ENCODE peak calls at places on chromosome 12, in nine cellular contexts. One of them, this sample, is unnamed.

GRCh38 chr12:88650715-88651114 is 70.4 kb upstream of the KITLG start:
- DNase-seq in mucosa of gallbladder: no peak
- DNase-seq in HAP-1: no peak
- DNase-seq in stimulated activated CD8-positive, alpha-beta memory T cell treated with anti-CD3 and anti-CD28 coated beads, Interleukin-2, amount 100 ng/mL, for 1 hour: no peak
- DNase-seq in NCI-H1092 treated with DMSO at 0.1 percent for 48 hours: no peak
- DNase-seq in skeletal muscle cell: peak
- DNase-seq in left cardiac atrium: no peak
- DNase-seq in GDM1: no peak
- DNase-seq in suprapubic skin: no peak
- DNase-seq in this sample: no peak

GRCh38 chr12:4987076-4987775 is 56.5 kb upstream of the KCNA5 start:
- DNase-seq in NCI-H1092 treated with DMSO at 0.1 percent for 48 hours: peak
- DNase-seq in HAP-1: no peak
- DNase-seq in mucosa of gallbladder: no peak
- DNase-seq in skeletal muscle cell: no peak
- DNase-seq in GDM1: no peak
- DNase-seq in left cardiac atrium: no peak
- DNase-seq in suprapubic skin: no peak
- DNase-seq in stimulated activated CD8-positive, alpha-beta memory T cell treated with anti-CD3 and anti-CD28 coated beads, Interleukin-2, amount 100 ng/mL, for 1 hour: no peak
- DNase-seq in this sample: no peak

GRCh38 chr12:53078425-53079225 is 565 bp downstream of the SPRYD3 start:
- DNase-seq in HAP-1: no peak
- DNase-seq in mucosa of gallbladder: no peak
- DNase-seq in skeletal muscle cell: no peak
- DNase-seq in left cardiac atrium: no peak
- DNase-seq in stimulated activated CD8-positive, alpha-beta memory T cell treated with anti-CD3 and anti-CD28 coated beads, Interleukin-2, amount 100 ng/mL, for 1 hour: no peak
- DNase-seq in suprapubic skin: no peak
- DNase-seq in GDM1: no peak
- DNase-seq in NCI-H1092 treated with DMSO at 0.1 percent for 48 hours: no peak
- DNase-seq in this sample: no peak

GRCh38 chr12:95815635-95816212 is 25.2 kb upstream of the NTN4 start:
- DNase-seq in HAP-1: peak
- DNase-seq in stimulated activated CD8-positive, alpha-beta memory T cell treated with anti-CD3 and anti-CD28 coated beads, Interleukin-2, amount 100 ng/mL, for 1 hour: no peak
- DNase-seq in mucosa of gallbladder: no peak
- DNase-seq in left cardiac atrium: no peak
- DNase-seq in skeletal muscle cell: no peak
- DNase-seq in NCI-H1092 treated with DMSO at 0.1 percent for 48 hours: peak
- DNase-seq in suprapubic skin: no peak
- DNase-seq in GDM1: no peak
- DNase-seq in this sample: no peak

GRCh38 chr12:10501031-10501430 is 4.7 kb upstream of the EIF2S3B start:
- DNase-seq in stimulated activated CD8-positive, alpha-beta memory T cell treated with anti-CD3 and anti-CD28 coated beads, Interleukin-2, amount 100 ng/mL, for 1 hour: no peak
- DNase-seq in skeletal muscle cell: no peak
- DNase-seq in NCI-H1092 treated with DMSO at 0.1 percent for 48 hours: peak
- DNase-seq in left cardiac atrium: no peak
- DNase-seq in mucosa of gallbladder: no peak
- DNase-seq in GDM1: no peak
- DNase-seq in suprapubic skin: no peak
- DNase-seq in HAP-1: no peak
- DNase-seq in this sample: peak

GRCh38 chr12:44389038-44389437 is 487.1 kb downstream of the NELL2 start:
- DNase-seq in HAP-1: no peak
- DNase-seq in left cardiac atrium: no peak
- DNase-seq in GDM1: no peak
- DNase-seq in NCI-H1092 treated with DMSO at 0.1 percent for 48 hours: peak
- DNase-seq in mucosa of gallbladder: no peak
- DNase-seq in stimulated activated CD8-positive, alpha-beta memory T cell treated with anti-CD3 and anti-CD28 coated beads, Interleukin-2, amount 100 ng/mL, for 1 hour: no peak
- DNase-seq in suprapubic skin: no peak
- DNase-seq in skeletal muscle cell: no peak
- DNase-seq in this sample: no peak

GRCh38 chr12:49930515-49931288 is 19.8 kb upstream of the AQP2 start:
- DNase-seq in HAP-1: no peak
- DNase-seq in GDM1: no peak
- DNase-seq in mucosa of gallbladder: no peak
- DNase-seq in suprapubic skin: no peak
- DNase-seq in skeletal muscle cell: peak
- DNase-seq in left cardiac atrium: no peak
- DNase-seq in NCI-H1092 treated with DMSO at 0.1 percent for 48 hours: no peak
- DNase-seq in stimulated activated CD8-positive, alpha-beta memory T cell treated with anti-CD3 and anti-CD28 coated beads, Interleukin-2, amount 100 ng/mL, for 1 hour: no peak
- DNase-seq in this sample: no peak

GRCh38 chr12:106987846-106988245 is 900 bp upstream of the MTERF2 start:
- DNase-seq in mucosa of gallbladder: no peak
- DNase-seq in GDM1: no peak
- DNase-seq in stimulated activated CD8-positive, alpha-beta memory T cell treated with anti-CD3 and anti-CD28 coated beads, Interleukin-2, amount 100 ng/mL, for 1 hour: no peak
- DNase-seq in left cardiac atrium: no peak
- DNase-seq in skeletal muscle cell: no peak
- DNase-seq in suprapubic skin: no peak
- DNase-seq in NCI-H1092 treated with DMSO at 0.1 percent for 48 hours: no peak
- DNase-seq in HAP-1: no peak
- DNase-seq in this sample: no peak